ENCODE peak calls at places on chromosomes 16 and 17, in ten cellular contexts. One of them, this sample, is unnamed.

GRCh38 chr17:69602969-69603368 is 188.5 kb downstream of the MAP2K6 start:
- DNase-seq in activated CD4-positive, CD25-positive, alpha-beta regulatory T cell treated with anti-CD3 and anti-CD28 coated beads, Interleukin-2, amount 50 U/mL, for 16 hours: no peak
- DNase-seq in cardiac fibroblast: no peak
- DNase-seq in activated naive CD4-positive, alpha-beta T cell: no peak
- DNase-seq in iPS DF 6.9: no peak
- DNase-seq in gastrocnemius medialis: no peak
- DNase-seq in activated CD4-positive, alpha-beta T cell treated with anti-CD3 and anti-CD28 coated beads, Interleukin-2, amount 50 U/mL, for 48 hours: no peak
- DNase-seq in neuronal stem cell: no peak
- DNase-seq in CD4-positive, alpha-beta T cell: no peak
- DNase-seq in Caco-2: no peak
- DNase-seq in this sample: no peak

GRCh38 chr17:71327376-71328059 is 793.3 kb upstream of the SOX9 start:
- DNase-seq in neuronal stem cell: no peak
- DNase-seq in CD4-positive, alpha-beta T cell: no peak
- DNase-seq in Caco-2: no peak
- DNase-seq in activated naive CD4-positive, alpha-beta T cell: no peak
- DNase-seq in gastrocnemius medialis: no peak
- DNase-seq in cardiac fibroblast: peak
- DNase-seq in activated CD4-positive, alpha-beta T cell treated with anti-CD3 and anti-CD28 coated beads, Interleukin-2, amount 50 U/mL, for 48 hours: no peak
- DNase-seq in iPS DF 6.9: no peak
- DNase-seq in activated CD4-positive, CD25-positive, alpha-beta regulatory T cell treated with anti-CD3 and anti-CD28 coated beads, Interleukin-2, amount 50 U/mL, for 16 hours: no peak
- DNase-seq in this sample: no peak

GRCh38 chr17:78472035-78472905 is 93.8 kb downstream of the PGS1 start:
- DNase-seq in activated CD4-positive, alpha-beta T cell treated with anti-CD3 and anti-CD28 coated beads, Interleukin-2, amount 50 U/mL, for 48 hours: no peak
- DNase-seq in gastrocnemius medialis: no peak
- DNase-seq in activated naive CD4-positive, alpha-beta T cell: no peak
- DNase-seq in neuronal stem cell: no peak
- DNase-seq in Caco-2: no peak
- DNase-seq in CD4-positive, alpha-beta T cell: no peak
- DNase-seq in activated CD4-positive, CD25-positive, alpha-beta regulatory T cell treated with anti-CD3 and anti-CD28 coated beads, Interleukin-2, amount 50 U/mL, for 16 hours: no peak
- DNase-seq in cardiac fibroblast: no peak
- DNase-seq in iPS DF 6.9: no peak
- DNase-seq in this sample: no peak

GRCh38 chr17:31803494-31804213 is 55.4 kb downstream of the COPRS start:
- DNase-seq in CD4-positive, alpha-beta T cell: no peak
- DNase-seq in iPS DF 6.9: no peak
- DNase-seq in cardiac fibroblast: no peak
- DNase-seq in Caco-2: peak
- DNase-seq in gastrocnemius medialis: no peak
- DNase-seq in neuronal stem cell: no peak
- DNase-seq in activated CD4-positive, CD25-positive, alpha-beta regulatory T cell treated with anti-CD3 and anti-CD28 coated beads, Interleukin-2, amount 50 U/mL, for 16 hours: no peak
- DNase-seq in activated CD4-positive, alpha-beta T cell treated with anti-CD3 and anti-CD28 coated beads, Interleukin-2, amount 50 U/mL, for 48 hours: no peak
- DNase-seq in activated naive CD4-positive, alpha-beta T cell: no peak
- DNase-seq in this sample: peak

GRCh38 chr16:89320717-89321501 is 103.4 kb downstream of the ZNF778 start:
- DNase-seq in gastrocnemius medialis: peak
- DNase-seq in iPS DF 6.9: no peak
- DNase-seq in Caco-2: peak
- DNase-seq in CD4-positive, alpha-beta T cell: no peak
- DNase-seq in neuronal stem cell: no peak
- DNase-seq in activated naive CD4-positive, alpha-beta T cell: no peak
- DNase-seq in activated CD4-positive, alpha-beta T cell treated with anti-CD3 and anti-CD28 coated beads, Interleukin-2, amount 50 U/mL, for 48 hours: no peak
- DNase-seq in cardiac fibroblast: peak
- DNase-seq in activated CD4-positive, CD25-positive, alpha-beta regulatory T cell treated with anti-CD3 and anti-CD28 coated beads, Interleukin-2, amount 50 U/mL, for 16 hours: no peak
- DNase-seq in this sample: peak

GRCh38 chr17:48816438-48816773 is 623 bp downstream of the TTLL6 start:
- DNase-seq in gastrocnemius medialis: no peak
- DNase-seq in Caco-2: no peak
- DNase-seq in neuronal stem cell: no peak
- DNase-seq in activated CD4-positive, CD25-positive, alpha-beta regulatory T cell treated with anti-CD3 and anti-CD28 coated beads, Interleukin-2, amount 50 U/mL, for 16 hours: no peak
- DNase-seq in cardiac fibroblast: no peak
- DNase-seq in CD4-positive, alpha-beta T cell: no peak
- DNase-seq in activated naive CD4-positive, alpha-beta T cell: no peak
- DNase-seq in iPS DF 6.9: no peak
- DNase-seq in activated CD4-positive, alpha-beta T cell treated with anti-CD3 and anti-CD28 coated beads, Interleukin-2, amount 50 U/mL, for 48 hours: no peak
- DNase-seq in this sample: no peak

GRCh38 chr16:25143898-25144297 is 32.4 kb downstream of the LCMT1 start:
- DNase-seq in iPS DF 6.9: no peak
- DNase-seq in gastrocnemius medialis: no peak
- DNase-seq in activated CD4-positive, CD25-positive, alpha-beta regulatory T cell treated with anti-CD3 and anti-CD28 coated beads, Interleukin-2, amount 50 U/mL, for 16 hours: no peak
- DNase-seq in Caco-2: peak
- DNase-seq in cardiac fibroblast: no peak
- DNase-seq in neuronal stem cell: no peak
- DNase-seq in activated naive CD4-positive, alpha-beta T cell: no peak
- DNase-seq in activated CD4-positive, alpha-beta T cell treated with anti-CD3 and anti-CD28 coated beads, Interleukin-2, amount 50 U/mL, for 48 hours: no peak
- DNase-seq in CD4-positive, alpha-beta T cell: no peak
- DNase-seq in this sample: no peak

GRCh38 chr16:56520251-56520577 is 390 bp upstream of the BBS2 start:
- DNase-seq in iPS DF 6.9: no peak
- DNase-seq in Caco-2: no peak
- DNase-seq in cardiac fibroblast: no peak
- DNase-seq in activated CD4-positive, CD25-positive, alpha-beta regulatory T cell treated with anti-CD3 and anti-CD28 coated beads, Interleukin-2, amount 50 U/mL, for 16 hours: no peak
- DNase-seq in gastrocnemius medialis: no peak
- DNase-seq in activated CD4-positive, alpha-beta T cell treated with anti-CD3 and anti-CD28 coated beads, Interleukin-2, amount 50 U/mL, for 48 hours: no peak
- DNase-seq in neuronal stem cell: no peak
- DNase-seq in CD4-positive, alpha-beta T cell: no peak
- DNase-seq in activated naive CD4-positive, alpha-beta T cell: no peak
- DNase-seq in this sample: no peak

GRCh38 chr16:6926762-6927161 is 405.9 kb upstream of the RBFOX1 start:
- DNase-seq in Caco-2: peak
- DNase-seq in activated CD4-positive, alpha-beta T cell treated with anti-CD3 and anti-CD28 coated beads, Interleukin-2, amount 50 U/mL, for 48 hours: no peak
- DNase-seq in activated naive CD4-positive, alpha-beta T cell: no peak
- DNase-seq in gastrocnemius medialis: no peak
- DNase-seq in cardiac fibroblast: no peak
- DNase-seq in iPS DF 6.9: no peak
- DNase-seq in activated CD4-positive, CD25-positive, alpha-beta regulatory T cell treated with anti-CD3 and anti-CD28 coated beads, Interleukin-2, amount 50 U/mL, for 16 hours: no peak
- DNase-seq in neuronal stem cell: no peak
- DNase-seq in CD4-positive, alpha-beta T cell: no peak
- DNase-seq in this sample: no peak

GRCh38 chr17:12622726-12623125 is 43.0 kb upstream of the MYOCD start:
- DNase-seq in Caco-2: no peak
- DNase-seq in iPS DF 6.9: no peak
- DNase-seq in activated naive CD4-positive, alpha-beta T cell: no peak
- DNase-seq in activated CD4-positive, alpha-beta T cell treated with anti-CD3 and anti-CD28 coated beads, Interleukin-2, amount 50 U/mL, for 48 hours: no peak
- DNase-seq in CD4-positive, alpha-beta T cell: no peak
- DNase-seq in neuronal stem cell: no peak
- DNase-seq in gastrocnemius medialis: no peak
- DNase-seq in activated CD4-positive, CD25-positive, alpha-beta regulatory T cell treated with anti-CD3 and anti-CD28 coated beads, Interleukin-2, amount 50 U/mL, for 16 hours: no peak
- DNase-seq in cardiac fibroblast: peak
- DNase-seq in this sample: no peak

GRCh38 chr17:74862108-74862901 is 2.6 kb upstream of the GRIN2C start:
- DNase-seq in CD4-positive, alpha-beta T cell: peak
- DNase-seq in activated CD4-positive, alpha-beta T cell treated with anti-CD3 and anti-CD28 coated beads, Interleukin-2, amount 50 U/mL, for 48 hours: peak
- DNase-seq in activated CD4-positive, CD25-positive, alpha-beta regulatory T cell treated with anti-CD3 and anti-CD28 coated beads, Interleukin-2, amount 50 U/mL, for 16 hours: peak
- DNase-seq in Caco-2: peak
- DNase-seq in neuronal stem cell: peak
- DNase-seq in gastrocnemius medialis: no peak
- DNase-seq in iPS DF 6.9: no peak
- DNase-seq in activated naive CD4-positive, alpha-beta T cell: peak
- DNase-seq in cardiac fibroblast: peak
- DNase-seq in this sample: peak

GRCh38 chr17:65823713-65824112 is 262.3 kb upstream of the AXIN2 start:
- DNase-seq in neuronal stem cell: no peak
- DNase-seq in activated CD4-positive, CD25-positive, alpha-beta regulatory T cell treated with anti-CD3 and anti-CD28 coated beads, Interleukin-2, amount 50 U/mL, for 16 hours: no peak
- DNase-seq in cardiac fibroblast: no peak
- DNase-seq in Caco-2: no peak
- DNase-seq in iPS DF 6.9: no peak
- DNase-seq in activated CD4-positive, alpha-beta T cell treated with anti-CD3 and anti-CD28 coated beads, Interleukin-2, amount 50 U/mL, for 48 hours: no peak
- DNase-seq in gastrocnemius medialis: no peak
- DNase-seq in activated naive CD4-positive, alpha-beta T cell: no peak
- DNase-seq in CD4-positive, alpha-beta T cell: no peak
- DNase-seq in this sample: no peak

GRCh38 chr17:5099271-5099670 is 12.4 kb downstream of the ZNF232 start:
- DNase-seq in CD4-positive, alpha-beta T cell: no peak
- DNase-seq in activated naive CD4-positive, alpha-beta T cell: no peak
- DNase-seq in neuronal stem cell: no peak
- DNase-seq in iPS DF 6.9: no peak
- DNase-seq in activated CD4-positive, CD25-positive, alpha-beta regulatory T cell treated with anti-CD3 and anti-CD28 coated beads, Interleukin-2, amount 50 U/mL, for 16 hours: no peak
- DNase-seq in cardiac fibroblast: no peak
- DNase-seq in gastrocnemius medialis: no peak
- DNase-seq in activated CD4-positive, alpha-beta T cell treated with anti-CD3 and anti-CD28 coated beads, Interleukin-2, amount 50 U/mL, for 48 hours: no peak
- DNase-seq in Caco-2: no peak
- DNase-seq in this sample: no peak

GRCh38 chr16:85234310-85235235 is 122.3 kb upstream of the CIBAR2 start:
- DNase-seq in cardiac fibroblast: peak
- DNase-seq in Caco-2: peak
- DNase-seq in activated CD4-positive, alpha-beta T cell treated with anti-CD3 and anti-CD28 coated beads, Interleukin-2, amount 50 U/mL, for 48 hours: no peak
- DNase-seq in gastrocnemius medialis: no peak
- DNase-seq in iPS DF 6.9: peak
- DNase-seq in activated CD4-positive, CD25-positive, alpha-beta regulatory T cell treated with anti-CD3 and anti-CD28 coated beads, Interleukin-2, amount 50 U/mL, for 16 hours: no peak
- DNase-seq in activated naive CD4-positive, alpha-beta T cell: no peak
- DNase-seq in CD4-positive, alpha-beta T cell: no peak
- DNase-seq in neuronal stem cell: peak
- DNase-seq in this sample: peak

GRCh38 chr16:79250457-79251098 is 350.0 kb downstream of the MAF start:
- DNase-seq in cardiac fibroblast: no peak
- DNase-seq in gastrocnemius medialis: no peak
- DNase-seq in activated CD4-positive, CD25-positive, alpha-beta regulatory T cell treated with anti-CD3 and anti-CD28 coated beads, Interleukin-2, amount 50 U/mL, for 16 hours: no peak
- DNase-seq in activated CD4-positive, alpha-beta T cell treated with anti-CD3 and anti-CD28 coated beads, Interleukin-2, amount 50 U/mL, for 48 hours: no peak
- DNase-seq in neuronal stem cell: no peak
- DNase-seq in CD4-positive, alpha-beta T cell: no peak
- DNase-seq in activated naive CD4-positive, alpha-beta T cell: no peak
- DNase-seq in Caco-2: no peak
- DNase-seq in iPS DF 6.9: no peak
- DNase-seq in this sample: no peak

GRCh38 chr16:59047114-59047513 is 313.0 kb upstream of the GOT2 start:
- DNase-seq in activated CD4-positive, CD25-positive, alpha-beta regulatory T cell treated with anti-CD3 and anti-CD28 coated beads, Interleukin-2, amount 50 U/mL, for 16 hours: no peak
- DNase-seq in Caco-2: no peak
- DNase-seq in neuronal stem cell: no peak
- DNase-seq in gastrocnemius medialis: no peak
- DNase-seq in activated CD4-positive, alpha-beta T cell treated with anti-CD3 and anti-CD28 coated beads, Interleukin-2, amount 50 U/mL, for 48 hours: no peak
- DNase-seq in activated naive CD4-positive, alpha-beta T cell: no peak
- DNase-seq in cardiac fibroblast: no peak
- DNase-seq in CD4-positive, alpha-beta T cell: no peak
- DNase-seq in iPS DF 6.9: no peak
- DNase-seq in this sample: no peak

GRCh38 chr16:363110-364090 is 6.9 kb downstream of the MRPL28 start:
- DNase-seq in gastrocnemius medialis: no peak
- DNase-seq in cardiac fibroblast: no peak
- DNase-seq in activated CD4-positive, alpha-beta T cell treated with anti-CD3 and anti-CD28 coated beads, Interleukin-2, amount 50 U/mL, for 48 hours: no peak
- DNase-seq in iPS DF 6.9: no peak
- DNase-seq in neuronal stem cell: no peak
- DNase-seq in activated naive CD4-positive, alpha-beta T cell: no peak
- DNase-seq in activated CD4-positive, CD25-positive, alpha-beta regulatory T cell treated with anti-CD3 and anti-CD28 coated beads, Interleukin-2, amount 50 U/mL, for 16 hours: no peak
- DNase-seq in CD4-positive, alpha-beta T cell: no peak
- DNase-seq in Caco-2: no peak
- DNase-seq in this sample: no peak

GRCh38 chr16:89031715-89032659 is 55.0 kb upstream of the CBFA2T3 start:
- DNase-seq in gastrocnemius medialis: no peak
- DNase-seq in neuronal stem cell: no peak
- DNase-seq in cardiac fibroblast: no peak
- DNase-seq in CD4-positive, alpha-beta T cell: peak
- DNase-seq in activated CD4-positive, alpha-beta T cell treated with anti-CD3 and anti-CD28 coated beads, Interleukin-2, amount 50 U/mL, for 48 hours: peak
- DNase-seq in activated naive CD4-positive, alpha-beta T cell: no peak
- DNase-seq in activated CD4-positive, CD25-positive, alpha-beta regulatory T cell treated with anti-CD3 and anti-CD28 coated beads, Interleukin-2, amount 50 U/mL, for 16 hours: no peak
- DNase-seq in Caco-2: no peak
- DNase-seq in iPS DF 6.9: no peak
- DNase-seq in this sample: peak

GRCh38 chr17:56798916-56799315 is 34.8 kb downstream of the C17orf67 start:
- DNase-seq in cardiac fibroblast: peak
- DNase-seq in activated naive CD4-positive, alpha-beta T cell: no peak
- DNase-seq in activated CD4-positive, CD25-positive, alpha-beta regulatory T cell treated with anti-CD3 and anti-CD28 coated beads, Interleukin-2, amount 50 U/mL, for 16 hours: no peak
- DNase-seq in activated CD4-positive, alpha-beta T cell treated with anti-CD3 and anti-CD28 coated beads, Interleukin-2, amount 50 U/mL, for 48 hours: no peak
- DNase-seq in neuronal stem cell: peak
- DNase-seq in Caco-2: no peak
- DNase-seq in iPS DF 6.9: peak
- DNase-seq in CD4-positive, alpha-beta T cell: no peak
- DNase-seq in gastrocnemius medialis: no peak
- DNase-seq in this sample: no peak

GRCh38 chr16:23155445-23156049 is 6.3 kb upstream of the USP31 start:
- DNase-seq in iPS DF 6.9: no peak
- DNase-seq in Caco-2: no peak
- DNase-seq in neuronal stem cell: no peak
- DNase-seq in activated CD4-positive, alpha-beta T cell treated with anti-CD3 and anti-CD28 coated beads, Interleukin-2, amount 50 U/mL, for 48 hours: no peak
- DNase-seq in CD4-positive, alpha-beta T cell: no peak
- DNase-seq in gastrocnemius medialis: no peak
- DNase-seq in cardiac fibroblast: peak
- DNase-seq in activated naive CD4-positive, alpha-beta T cell: no peak
- DNase-seq in activated CD4-positive, CD25-positive, alpha-beta regulatory T cell treated with anti-CD3 and anti-CD28 coated beads, Interleukin-2, amount 50 U/mL, for 16 hours: no peak
- DNase-seq in this sample: no peak

GRCh38 chr17:49508891-49509587 is 13.9 kb downstream of the NGFR start:
- DNase-seq in activated naive CD4-positive, alpha-beta T cell: no peak
- DNase-seq in neuronal stem cell: no peak
- DNase-seq in iPS DF 6.9: no peak
- DNase-seq in cardiac fibroblast: no peak
- DNase-seq in gastrocnemius medialis: no peak
- DNase-seq in activated CD4-positive, CD25-positive, alpha-beta regulatory T cell treated with anti-CD3 and anti-CD28 coated beads, Interleukin-2, amount 50 U/mL, for 16 hours: no peak
- DNase-seq in Caco-2: no peak
- DNase-seq in CD4-positive, alpha-beta T cell: no peak
- DNase-seq in activated CD4-positive, alpha-beta T cell treated with anti-CD3 and anti-CD28 coated beads, Interleukin-2, amount 50 U/mL, for 48 hours: no peak
- DNase-seq in this sample: no peak

This sample was measured in colonic mucosa.